ENCODE peak calls at places on chromosomes 6 and 20, in seven cellular contexts. One of them, this sample, is unnamed.

GRCh38 chr6:42933195-42933594 is 3.9 kb downstream of the CNPY3 start:
- DNase-seq in AG09309: no peak
- DNase-seq in CD8-positive, alpha-beta memory T cell: no peak
- DNase-seq in HFF-Myc: no peak
- DNase-seq in cardiac fibroblast: no peak
- DNase-seq in AG04449: no peak
- DNase-seq in AG10803: no peak
- DNase-seq in this sample: no peak

GRCh38 chr6:84422380-84422968 is 195.0 kb upstream of the CEP162 start:
- DNase-seq in AG09309: no peak
- DNase-seq in CD8-positive, alpha-beta memory T cell: no peak
- DNase-seq in HFF-Myc: no peak
- DNase-seq in cardiac fibroblast: peak; percentile 78
- DNase-seq in AG04449: no peak
- DNase-seq in AG10803: no peak
- DNase-seq in this sample: no peak

GRCh38 chr20:14553774-14554524 is 216.5 kb upstream of the FLRT3 start:
- DNase-seq in AG09309: no peak
- DNase-seq in CD8-positive, alpha-beta memory T cell: no peak
- DNase-seq in HFF-Myc: no peak
- DNase-seq in cardiac fibroblast: peak; percentile 13
- DNase-seq in AG04449: no peak
- DNase-seq in AG10803: peak; percentile 56
- DNase-seq in this sample: no peak

GRCh38 chr6:125812394-125813231 is 21.9 kb downstream of the NCOA7 start:
- DNase-seq in AG09309: peak; percentile 86
- DNase-seq in CD8-positive, alpha-beta memory T cell: no peak
- DNase-seq in HFF-Myc: peak; percentile 94
- DNase-seq in cardiac fibroblast: peak; percentile 96
- DNase-seq in AG04449: peak; percentile 86
- DNase-seq in AG10803: peak; percentile 93
- DNase-seq in this sample: peak; percentile 84

GRCh38 chr20:58870293-58871014 is 17.9 kb downstream of the GNAS start:
- DNase-seq in AG09309: no peak
- DNase-seq in CD8-positive, alpha-beta memory T cell: peak; percentile 56
- DNase-seq in HFF-Myc: no peak
- DNase-seq in cardiac fibroblast: peak; percentile 64
- DNase-seq in AG04449: no peak
- DNase-seq in AG10803: peak; percentile 44
- DNase-seq in this sample: no peak

GRCh38 chr6:36314221-36315014 is 22.3 kb downstream of the BNIP5 start:
- DNase-seq in AG09309: no peak
- DNase-seq in CD8-positive, alpha-beta memory T cell: no peak
- DNase-seq in HFF-Myc: no peak
- DNase-seq in cardiac fibroblast: no peak
- DNase-seq in AG04449: no peak
- DNase-seq in AG10803: no peak
- DNase-seq in this sample: no peak

GRCh38 chr20:62566771-62567170 is 75.5 kb upstream of the SLCO4A1 start:
- DNase-seq in AG09309: no peak
- DNase-seq in CD8-positive, alpha-beta memory T cell: no peak
- DNase-seq in HFF-Myc: no peak
- DNase-seq in cardiac fibroblast: no peak
- DNase-seq in AG04449: no peak
- DNase-seq in AG10803: no peak
- DNase-seq in this sample: no peak

GRCh38 chr6:41464481-41464880 is 81.7 kb upstream of the FOXP4 start:
- DNase-seq in AG09309: no peak
- DNase-seq in CD8-positive, alpha-beta memory T cell: no peak
- DNase-seq in HFF-Myc: no peak
- DNase-seq in cardiac fibroblast: peak; percentile 54
- DNase-seq in AG04449: no peak
- DNase-seq in AG10803: peak; percentile 30
- DNase-seq in this sample: no peak

GRCh38 chr20:17515053-17515452 is 16.1 kb downstream of the BFSP1 start:
- DNase-seq in AG09309: no peak
- DNase-seq in CD8-positive, alpha-beta memory T cell: no peak
- DNase-seq in HFF-Myc: no peak
- DNase-seq in cardiac fibroblast: no peak
- DNase-seq in AG04449: no peak
- DNase-seq in AG10803: no peak
- DNase-seq in this sample: no peak

GRCh38 chr6:99521557-99522286 is 6.5 kb upstream of the USP45 start:
- DNase-seq in AG09309: peak; percentile 18
- DNase-seq in CD8-positive, alpha-beta memory T cell: no peak
- DNase-seq in HFF-Myc: no peak
- DNase-seq in cardiac fibroblast: peak; percentile 79
- DNase-seq in AG04449: no peak
- DNase-seq in AG10803: peak; percentile 77
- DNase-seq in this sample: no peak

GRCh38 chr6:135478626-135479025 is 18.9 kb downstream of the AHI1 start:
- DNase-seq in AG09309: no peak
- DNase-seq in CD8-positive, alpha-beta memory T cell: no peak
- DNase-seq in HFF-Myc: no peak
- DNase-seq in cardiac fibroblast: no peak
- DNase-seq in AG04449: no peak
- DNase-seq in AG10803: no peak
- DNase-seq in this sample: no peak

GRCh38 chr20:39358052-39358451 is 395.9 kb downstream of the DHX35 start:
- DNase-seq in AG09309: no peak
- DNase-seq in CD8-positive, alpha-beta memory T cell: no peak
- DNase-seq in HFF-Myc: no peak
- DNase-seq in cardiac fibroblast: no peak
- DNase-seq in AG04449: no peak
- DNase-seq in AG10803: no peak
- DNase-seq in this sample: no peak

GRCh38 chr20:50837532-50838321 is 42.9 kb downstream of the BCAS4 start:
- DNase-seq in AG09309: peak; percentile 99
- DNase-seq in CD8-positive, alpha-beta memory T cell: no peak
- DNase-seq in HFF-Myc: peak; percentile 98
- DNase-seq in cardiac fibroblast: peak; percentile 33
- DNase-seq in AG04449: peak; percentile 83
- DNase-seq in AG10803: peak; percentile 100
- DNase-seq in this sample: no peak

GRCh38 chr6:125248136-125248535 is 53.6 kb downstream of the HDDC2 start:
- DNase-seq in AG09309: no peak
- DNase-seq in CD8-positive, alpha-beta memory T cell: no peak
- DNase-seq in HFF-Myc: no peak
- DNase-seq in cardiac fibroblast: no peak
- DNase-seq in AG04449: no peak
- DNase-seq in AG10803: no peak
- DNase-seq in this sample: no peak

GRCh38 chr6:84871925-84872324 is 107.5 kb upstream of the TBX18 start:
- DNase-seq in AG09309: no peak
- DNase-seq in CD8-positive, alpha-beta memory T cell: no peak
- DNase-seq in HFF-Myc: no peak
- DNase-seq in cardiac fibroblast: peak; percentile 25
- DNase-seq in AG04449: no peak
- DNase-seq in AG10803: no peak
- DNase-seq in this sample: no peak

GRCh38 chr6:73519943-73520687 is 717 bp downstream of the EEF1A1 start:
- DNase-seq in AG09309: peak; percentile 52
- DNase-seq in CD8-positive, alpha-beta memory T cell: peak; percentile 71
- DNase-seq in HFF-Myc: no peak
- DNase-seq in cardiac fibroblast: peak; percentile 86
- DNase-seq in AG04449: no peak
- DNase-seq in AG10803: peak; percentile 82
- DNase-seq in this sample: no peak

GRCh38 chr6:149140910-149141290 is 176.6 kb upstream of the TAB2 start:
- DNase-seq in AG09309: no peak
- DNase-seq in CD8-positive, alpha-beta memory T cell: peak; percentile 70
- DNase-seq in HFF-Myc: no peak
- DNase-seq in cardiac fibroblast: no peak
- DNase-seq in AG04449: no peak
- DNase-seq in AG10803: no peak
- DNase-seq in this sample: no peak

GRCh38 chr6:42564496-42564890 is 664 bp downstream of the UBR2 start:
- DNase-seq in AG09309: no peak
- DNase-seq in CD8-positive, alpha-beta memory T cell: no peak
- DNase-seq in HFF-Myc: no peak
- DNase-seq in cardiac fibroblast: no peak
- DNase-seq in AG04449: no peak
- DNase-seq in AG10803: no peak
- DNase-seq in this sample: no peak

GRCh38 chr20:14288341-14289330 is 48.8 kb downstream of the FLRT3 start:
- DNase-seq in AG09309: no peak
- DNase-seq in CD8-positive, alpha-beta memory T cell: no peak
- DNase-seq in HFF-Myc: peak; percentile 1
- DNase-seq in cardiac fibroblast: peak; percentile 63
- DNase-seq in AG04449: no peak
- DNase-seq in AG10803: peak; percentile 17
- DNase-seq in this sample: peak; percentile 65

DNA sequence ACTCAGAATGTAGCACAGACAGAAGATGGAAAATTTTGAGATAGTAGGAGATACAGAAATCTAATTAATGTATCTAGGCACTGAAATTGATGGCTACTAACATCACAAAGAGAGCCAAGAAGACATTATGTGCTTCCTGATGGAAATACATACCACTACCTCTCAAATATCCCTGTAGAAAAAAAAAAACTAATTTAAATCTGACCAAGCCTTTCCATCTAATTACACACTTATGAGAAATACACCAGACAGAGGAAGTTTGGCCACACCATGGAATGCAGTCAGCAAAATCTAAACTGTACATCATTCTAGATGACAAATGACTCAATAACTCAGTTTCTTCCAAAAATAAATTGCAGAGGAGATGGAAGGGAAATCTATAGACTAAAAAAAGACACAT is 18.9 kb downstream of the VPS52 start:
- DNase-seq in AG09309: no peak
- DNase-seq in CD8-positive, alpha-beta memory T cell: no peak
- DNase-seq in HFF-Myc: no peak
- DNase-seq in cardiac fibroblast: peak; percentile 38
- DNase-seq in AG04449: no peak
- DNase-seq in AG10803: peak; percentile 53
- DNase-seq in this sample: no peak
- H3K4me3 ChIP-seq in AG09309: no peak overlapping the region
- H3K4me3 ChIP-seq in CD8-positive, alpha-beta memory T cell: no peak overlapping the region
- H3K4me3 ChIP-seq in HFF-Myc: no peak overlapping the region
- H3K4me3 ChIP-seq in cardiac fibroblast: no peak overlapping the region
- H3K4me3 ChIP-seq in AG04449: no peak overlapping the region
- H3K4me3 ChIP-seq in AG10803: no peak overlapping the region
- H3K4me3 ChIP-seq in this sample: no peak overlapping the region

GRCh38 chr20:32946629-32947028 is 57.6 kb downstream of the SUN5 start:
- DNase-seq in AG09309: no peak
- DNase-seq in CD8-positive, alpha-beta memory T cell: no peak
- DNase-seq in HFF-Myc: no peak
- DNase-seq in cardiac fibroblast: no peak
- DNase-seq in AG04449: no peak
- DNase-seq in AG10803: no peak
- DNase-seq in this sample: no peak

GRCh38 chr20:32941155-32941885 is 62.9 kb downstream of the SUN5 start:
- DNase-seq in AG09309: no peak
- DNase-seq in CD8-positive, alpha-beta memory T cell: no peak
- DNase-seq in HFF-Myc: no peak
- DNase-seq in cardiac fibroblast: no peak
- DNase-seq in AG04449: no peak
- DNase-seq in AG10803: peak; percentile 56
- DNase-seq in this sample: no peak

GRCh38 chr20:32943490-32944052 is 60.7 kb downstream of the SUN5 start:
- DNase-seq in AG09309: no peak
- DNase-seq in CD8-positive, alpha-beta memory T cell: no peak
- DNase-seq in HFF-Myc: no peak
- DNase-seq in cardiac fibroblast: no peak
- DNase-seq in AG04449: no peak
- DNase-seq in AG10803: no peak
- DNase-seq in this sample: no peak

DNA sequence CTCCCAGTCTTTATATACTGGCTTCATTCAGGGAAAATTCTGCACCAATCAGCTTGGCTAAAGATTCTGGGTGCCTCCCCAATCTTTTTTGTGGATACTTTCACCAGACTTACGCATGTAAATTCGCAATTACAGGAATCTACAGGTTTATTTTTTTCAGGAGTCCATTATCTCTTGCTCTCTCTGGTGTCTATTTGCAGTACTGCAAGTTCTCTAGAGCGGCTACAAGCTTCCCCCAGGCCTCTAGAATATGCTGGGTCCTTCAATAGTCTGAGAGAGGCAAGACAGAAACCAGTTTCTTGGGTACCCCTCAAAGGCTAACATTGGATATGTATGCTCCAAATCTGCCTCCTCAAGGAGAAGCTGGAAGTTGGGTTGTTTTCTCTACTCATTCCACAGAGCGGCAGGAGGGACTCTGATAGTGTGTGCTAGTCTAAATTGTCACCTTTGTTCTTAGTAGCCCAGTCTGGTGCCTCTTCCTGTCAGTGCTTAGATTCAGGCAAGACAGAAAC is 58.5 kb downstream of the SUN5 start:
- DNase-seq in AG09309: peak; percentile 5
- DNase-seq in CD8-positive, alpha-beta memory T cell: peak; percentile 58
- DNase-seq in HFF-Myc: no peak
- DNase-seq in cardiac fibroblast: peak; percentile 55
- DNase-seq in AG04449: peak; percentile 3
- DNase-seq in AG10803: peak; percentile 22
- DNase-seq in this sample: no peak
- H3K4me3 ChIP-seq in AG09309: no peak overlapping the region
- H3K4me3 ChIP-seq in CD8-positive, alpha-beta memory T cell: no peak overlapping the region
- H3K4me3 ChIP-seq in HFF-Myc: no peak overlapping the region
- H3K4me3 ChIP-seq in cardiac fibroblast: no peak overlapping the region
- H3K4me3 ChIP-seq in AG04449: no peak overlapping the region
- H3K4me3 ChIP-seq in AG10803: no peak overlapping the region
- H3K4me3 ChIP-seq in this sample: no peak overlapping the region

GRCh38 chr6:324729-325125 is 32.4 kb downstream of the DUSP22 start:
- DNase-seq in AG09309: no peak
- DNase-seq in CD8-positive, alpha-beta memory T cell: no peak
- DNase-seq in HFF-Myc: no peak
- DNase-seq in cardiac fibroblast: no peak
- DNase-seq in AG04449: no peak
- DNase-seq in AG10803: no peak
- DNase-seq in this sample: no peak
- H3K4me3 ChIP-seq in AG09309: no peak overlapping the region
- H3K4me3 ChIP-seq in CD8-positive, alpha-beta memory T cell: no peak overlapping the region
- H3K4me3 ChIP-seq in HFF-Myc: no peak overlapping the region
- H3K4me3 ChIP-seq in cardiac fibroblast: no peak overlapping the region
- H3K4me3 ChIP-seq in AG04449: no peak overlapping the region
- H3K4me3 ChIP-seq in AG10803: no peak overlapping the region
- H3K4me3 ChIP-seq in this sample: no peak overlapping the region

DNA sequence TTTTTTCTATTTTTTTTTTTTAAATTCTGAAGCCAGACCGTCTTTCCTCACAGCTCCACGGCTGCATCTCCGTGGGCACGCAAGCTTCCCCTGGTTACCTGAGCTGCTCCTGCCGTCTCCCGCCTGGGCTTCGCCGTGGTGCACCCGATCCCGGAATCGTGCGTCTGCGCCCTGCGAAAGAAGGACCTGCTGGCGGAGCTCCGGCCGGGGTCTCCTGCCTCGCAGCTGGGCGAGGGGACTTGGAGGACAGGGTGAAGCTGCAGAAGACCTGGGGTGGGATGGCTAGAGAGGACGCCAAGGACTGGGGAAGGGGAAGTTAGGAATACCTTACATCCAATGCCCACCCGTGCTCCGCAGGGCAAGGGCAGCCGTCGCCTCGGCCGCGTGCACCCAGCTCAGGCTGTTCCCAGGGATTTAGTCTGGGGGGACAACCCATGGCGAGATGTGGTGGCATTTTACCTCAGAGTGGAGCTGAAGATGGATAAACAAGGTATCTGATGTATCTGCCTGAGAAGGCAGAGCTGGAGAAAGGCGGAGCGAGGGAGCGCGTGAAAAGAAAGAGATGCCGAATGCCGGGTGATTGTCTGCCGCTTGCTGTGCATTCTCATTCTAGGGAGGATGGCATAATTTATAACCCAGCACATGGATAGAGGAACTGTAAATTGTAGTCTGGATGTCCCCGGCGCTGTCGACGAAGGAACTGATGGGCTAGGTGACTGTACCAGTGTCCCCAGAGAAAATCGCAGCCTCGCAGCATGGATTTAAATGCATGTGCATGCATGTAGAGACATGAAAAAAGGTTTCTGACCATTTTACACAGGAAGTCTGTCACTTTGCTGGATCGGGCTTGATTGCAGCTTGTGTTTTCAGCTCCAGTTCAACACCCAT is 150.0 kb downstream of the PRL start:
- DNase-seq in AG09309: no peak
- DNase-seq in CD8-positive, alpha-beta memory T cell: peak; percentile 27
- DNase-seq in HFF-Myc: no peak
- DNase-seq in cardiac fibroblast: no peak
- DNase-seq in AG04449: no peak
- DNase-seq in AG10803: peak; percentile 15
- DNase-seq in this sample: no peak
- H3K4me3 ChIP-seq in AG09309: peak overlapping the region; percentile 51
- H3K4me3 ChIP-seq in CD8-positive, alpha-beta memory T cell: no peak overlapping the region
- H3K4me3 ChIP-seq in HFF-Myc: peak overlapping the region; percentile 28
- H3K4me3 ChIP-seq in cardiac fibroblast: no peak overlapping the region
- H3K4me3 ChIP-seq in AG04449: peak overlapping the region; percentile 31
- H3K4me3 ChIP-seq in AG10803: peak overlapping the region; percentile 55
- H3K4me3 ChIP-seq in this sample: peak overlapping the region; percentile 56

This sample was measured in epithelial cell of proximal tubule.